ENCODE peak calls at places on chromosomes 5 and 9, in five cellular contexts. Z is IMR-90, G is neuronal stem cell, C is mesenchymal stem cell, P is H1. L is an unnamed sample.
A peak's percentile ranks its signal among the peaks of the same experiment; 100 is the strongest.

GRCh38 chr5:59724482-59725392 is 168.8 kb downstream of the PDE4D start:
- DNase-seq in Z (peak; percentile 36), G (peak; percentile 33), C (peak; percentile 59), P (peak; percentile 63), L (peak; percentile 38)

GRCh38 chr9:94624621-94625020 is 14.7 kb downstream of the FBP1 start:
- DNase-seq in Z (no peak), G (no peak), C (no peak), P (no peak), L (no peak)

GRCh38 chr5:14204785-14205321 is 61.7 kb downstream of the TRIO start:
- DNase-seq in Z (peak; percentile 82), G (no peak), C (peak; percentile 88), P (no peak), L (no peak)

GRCh38 chr9:33458444-33458843 is 11.1 kb upstream of the AQP3 start:
- DNase-seq in Z (peak; percentile 46), G (no peak), C (no peak), P (no peak), L (no peak)

GRCh38 chr5:93580387-93581100 is 475 bp downstream of the NR2F1-AS1 start:
- DNase-seq in Z (peak; percentile 63), G (no peak), C (peak; percentile 67), P (no peak), L (no peak)

GRCh38 chr5:146564036-146564762 is 48.2 kb upstream of the GPR151 start:
- DNase-seq in Z (no peak), G (no peak), C (no peak), P (no peak), L (no peak)

GRCh38 chr9:95857122-95857521 is 18.4 kb upstream of the ERCC6L2 start:
- DNase-seq in Z (peak; percentile 87), G (no peak), C (peak; percentile 81), P (no peak), L (no peak)

GRCh38 chr9:135498381-135499126 is 1.9 kb upstream of the MRPS2 start:
- DNase-seq in Z (no peak), G (no peak), C (no peak), P (no peak), L (no peak)

DNA sequence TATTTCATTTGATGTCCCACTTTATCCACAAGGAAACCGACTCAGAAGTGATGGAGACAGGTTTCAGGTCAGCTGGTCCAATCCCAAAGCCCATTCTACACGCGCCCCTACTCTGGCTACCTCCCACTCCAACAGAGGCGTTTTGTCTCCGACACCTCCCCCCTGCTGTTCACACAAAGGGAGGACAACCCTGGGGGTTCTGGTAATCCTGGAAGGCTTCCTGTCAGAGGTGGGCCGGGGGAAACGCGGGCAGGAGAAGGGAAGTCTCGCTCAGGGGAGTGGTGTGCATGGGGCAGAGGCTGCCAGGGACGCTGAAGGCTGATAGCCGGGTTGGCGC is 39.7 kb upstream of the GABRP start:
- DNase-seq in Z (no peak), G (no peak), C (no peak), P (no peak), L (no peak)
- H3K14ac ChIP-seq in Z (no peak overlapping the region), G (peak overlapping the region; percentile 41), C (no peak overlapping the region), P (no peak overlapping the region), L (no peak overlapping the region)

GRCh38 chr9:13279284-13280162 is at the start of gene MPDZ:
- DNase-seq in Z (peak; percentile 66), G (peak; percentile 70), C (peak; percentile 81), P (peak; percentile 79), L (peak; percentile 79)
- H3K9ac ChIP-seq in Z (peak within 1 kb of the TSS; percentile 96), G (peak within 1 kb of the TSS; percentile 89), C (peak within 1 kb of the TSS; percentile 96), P (peak within 1 kb of the TSS; percentile 74), L (peak within 1 kb of the TSS; percentile 80)

GRCh38 chr9:127968717-127969383 is 11.9 kb downstream of the EEIG1 start:
- DNase-seq in Z (peak; percentile 94), G (no peak), C (peak; percentile 94), P (no peak), L (no peak)

GRCh38 chr9:127965953-127966352 is 14.8 kb downstream of the EEIG1 start:
- DNase-seq in Z (no peak), G (no peak), C (no peak), P (no peak), L (no peak)

GRCh38 chr9:127968046-127968445 is 12.7 kb downstream of the EEIG1 start:
- DNase-seq in Z (peak; percentile 77), G (no peak), C (peak; percentile 63), P (no peak), L (no peak)

GRCh38 chr9:127966416-127967150 is 14.2 kb downstream of the EEIG1 start:
- DNase-seq in Z (no peak), G (no peak), C (no peak), P (no peak), L (no peak)

GRCh38 chr9:127967151-127967809 is 13.5 kb downstream of the EEIG1 start:
- DNase-seq in Z (no peak), G (no peak), C (no peak), P (no peak), L (no peak)
- H3K14ac ChIP-seq in Z (peak overlapping the region; percentile 97), G (no peak overlapping the region), C (peak overlapping the region; percentile 12), P (no peak overlapping the region), L (no peak overlapping the region)

GRCh38 chr5:129945779-129946270 is 41.6 kb downstream of the CHSY3 start:
- DNase-seq in Z (no peak), G (no peak), C (no peak), P (no peak), L (no peak)
- H3K9ac ChIP-seq in Z (no peak overlapping the region), G (no peak overlapping the region), C (no peak overlapping the region), P (no peak overlapping the region), L (no peak overlapping the region)

GRCh38 chr9:35158501-35159280 is 3.1 kb upstream of the UNC13B start:
- DNase-seq in Z (no peak), G (no peak), C (no peak), P (no peak), L (no peak)

GRCh38 chr9:35162605-35163315 is 951 bp downstream of the UNC13B start:
- DNase-seq in Z (no peak), G (peak; percentile 0), C (peak; percentile 13), P (no peak), L (no peak)

GRCh38 chr9:35163413-35163812 is 1.6 kb downstream of the UNC13B start:
- DNase-seq in Z (no peak), G (no peak), C (no peak), P (no peak), L (no peak)

GRCh38 chr9:35164711-35165110 is 2.9 kb downstream of the UNC13B start:
- DNase-seq in Z (peak; percentile 58), G (no peak), C (peak; percentile 72), P (no peak), L (no peak)

DNA sequence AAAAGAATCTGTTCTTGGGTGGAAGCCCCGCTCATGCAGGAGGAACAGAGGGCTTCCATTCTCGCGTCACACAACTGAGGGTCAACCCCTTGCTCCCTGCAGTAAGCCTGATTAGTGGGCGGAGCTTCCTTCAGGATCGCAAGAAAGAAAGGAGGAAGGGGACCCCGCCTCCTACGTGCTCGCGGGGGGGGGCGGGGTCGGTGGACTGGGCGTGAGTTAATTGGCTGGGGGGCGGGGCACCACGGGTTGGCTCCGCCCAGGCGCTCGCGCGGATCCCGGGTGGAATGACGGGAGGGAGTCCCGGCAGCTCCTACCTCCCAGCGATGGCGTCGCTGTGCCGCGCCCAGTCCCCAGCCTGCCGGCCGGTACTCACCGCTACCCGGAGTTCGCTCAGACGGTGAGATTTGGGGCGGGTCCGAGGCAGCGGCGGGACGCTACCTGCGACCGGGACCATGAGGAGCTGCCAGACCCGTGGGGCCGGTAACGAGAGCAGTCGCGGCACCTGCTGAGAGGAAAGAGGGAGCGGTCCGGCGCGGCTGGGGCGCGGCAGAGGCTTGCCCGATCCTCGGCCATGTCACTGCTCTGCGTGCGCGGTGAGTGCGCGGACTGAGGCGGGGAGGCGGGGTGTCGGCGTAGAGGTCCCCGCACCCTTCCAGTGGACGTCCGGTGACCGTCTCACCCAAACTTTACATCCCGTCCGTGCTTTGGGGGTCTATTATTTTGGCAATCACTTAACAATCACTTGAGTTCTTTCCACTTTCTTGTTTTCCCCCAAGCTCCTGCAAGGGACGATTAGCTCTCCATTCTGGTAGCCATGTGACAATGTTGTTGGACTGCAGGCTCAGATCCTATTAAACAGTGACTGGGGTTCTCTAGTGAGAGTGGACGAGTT is at the start of gene UNC13B:
- DNase-seq in Z (peak; percentile 83), G (peak; percentile 97), C (peak; percentile 94), P (peak; percentile 97), L (peak; percentile 95)
- H3K14ac ChIP-seq in Z (peak within 1 kb of the TSS; percentile 85), G (peak within 1 kb of the TSS; percentile 41), C (no peak within 1 kb of the TSS), P (no peak within 1 kb of the TSS), L (peak within 1 kb of the TSS; percentile 21)

DNA sequence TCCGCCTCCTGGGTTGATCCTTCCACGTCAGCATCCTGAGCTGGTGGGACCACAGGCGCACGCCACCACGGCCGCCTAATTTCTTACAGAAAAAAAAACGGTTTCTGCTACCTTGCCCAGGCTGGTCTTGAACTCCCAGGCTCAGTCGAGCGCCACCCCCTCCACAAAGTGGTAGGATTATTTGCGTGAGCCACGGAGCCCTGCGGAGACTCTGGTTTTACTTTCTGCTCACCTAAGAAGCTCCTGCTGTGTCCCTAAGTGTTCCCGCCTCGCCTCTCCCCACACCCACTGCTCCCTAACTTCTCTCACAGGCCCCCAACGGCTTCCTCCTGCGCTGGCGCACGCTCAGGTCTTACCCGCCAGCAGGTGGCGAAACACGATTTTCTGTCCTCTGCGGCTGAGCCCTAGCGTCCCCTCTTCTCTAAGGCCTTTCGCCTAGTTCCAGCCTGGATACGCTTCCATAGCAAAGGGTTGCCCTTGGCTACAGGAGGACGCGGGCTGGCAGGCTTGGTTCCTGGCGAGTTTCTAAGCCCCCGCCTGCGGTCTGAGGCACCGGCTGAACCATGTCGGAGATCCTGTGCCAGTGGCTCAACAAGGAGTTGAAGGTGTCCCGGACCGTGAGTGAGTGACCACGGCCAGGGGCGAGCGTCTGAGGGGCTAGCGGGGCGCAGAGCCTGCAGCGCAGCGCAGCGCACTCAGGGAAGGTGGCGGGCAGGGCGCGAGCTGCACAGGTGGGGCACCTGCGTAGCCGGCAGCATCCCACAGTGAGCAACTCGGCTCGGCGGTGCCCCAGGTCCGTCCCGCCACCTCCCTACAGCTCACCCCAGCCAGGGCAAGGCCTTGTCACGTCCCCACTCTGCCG is at the start of gene SPEF2:
- DNase-seq in Z (peak; percentile 91), G (peak; percentile 83), C (peak; percentile 89), P (peak; percentile 81), L (peak; percentile 93)
- H3K9ac ChIP-seq in Z (peak within 1 kb of the TSS; percentile 62), G (peak within 1 kb of the TSS; percentile 89), C (peak within 1 kb of the TSS; percentile 91), P (no peak within 1 kb of the TSS), L (no peak within 1 kb of the TSS)

GRCh38 chr9:35727676-35728040 is 4.3 kb downstream of the TLN1 start:
- DNase-seq in Z (no peak), G (no peak), C (no peak), P (no peak), L (no peak)
- H3K14ac ChIP-seq in Z (peak overlapping the region; percentile 99), G (no peak overlapping the region), C (peak overlapping the region; percentile 88), P (no peak overlapping the region), L (peak overlapping the region; percentile 74)

DNA sequence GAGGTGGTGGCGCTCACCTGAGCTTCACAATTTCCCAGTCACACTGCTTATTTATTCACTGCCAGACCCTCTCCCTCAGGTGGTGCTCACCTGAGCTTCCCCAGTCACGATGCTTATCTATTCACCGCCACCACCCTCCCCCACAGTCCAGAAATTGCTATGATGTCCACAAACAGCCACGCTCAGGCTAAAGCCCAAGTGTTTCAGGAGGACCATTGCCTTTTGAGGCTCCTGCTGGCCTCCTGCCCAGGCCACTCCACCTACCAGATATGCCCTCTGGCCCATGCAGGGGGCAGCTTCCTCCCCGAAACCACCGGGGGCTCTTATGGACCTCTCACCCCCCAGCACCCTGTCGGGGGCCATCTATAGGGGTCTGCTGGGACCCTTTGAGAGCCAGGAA is 4.6 kb downstream of the PDLIM7 start:
- DNase-seq in Z (no peak), G (no peak), C (no peak), P (no peak), L (no peak)
- H3K9ac ChIP-seq in Z (no peak overlapping the region), G (no peak overlapping the region), C (peak overlapping the region; percentile 94), P (no peak overlapping the region), L (no peak overlapping the region)